ENCODE peak calls at places on chromosomes 4 and X, in five cellular contexts. K is hepatocyte, M is brain microvascular endothelial cell, V is PC-3, X is psoas muscle. O is an unnamed sample. For H3K27me3, the result is how much of the 10 kb centered on the place peaks cover.

GRCh38 chrX:120604359-120604782 is 470 bp downstream of the MCTS1 start:
- DNase-seq in K (peak), M (peak), V (peak), X (no peak), O (no peak)

GRCh38 chr4:5785806-5786680 is 75.0 kb downstream of the EVC start:
- DNase-seq in K (peak), M (peak), V (peak), X (no peak), O (no peak)

GRCh38 chr4:184574861-184575260 is 74.4 kb downstream of the CASP3 start:
- DNase-seq in K (no peak), M (no peak), V (no peak), X (no peak), O (no peak)

GRCh38 chr4:7109169-7109568 is 41.3 kb upstream of the GRPEL1 start:
- DNase-seq in K (no peak), M (no peak), V (no peak), X (no peak), O (no peak)

GRCh38 chr4:36638273-36638811 is 356.9 kb downstream of the DTHD1 start:
- DNase-seq in K (no peak), M (no peak), V (no peak), X (no peak), O (no peak)

GRCh38 chrX:1581132-1581531 is 10.3 kb upstream of the AKAP17A start:
- DNase-seq in K (no peak), M (peak), V (peak), X (no peak), O (no peak)

GRCh38 chrX:353566-354535 is 32.9 kb downstream of the PPP2R3B start:
- DNase-seq in K (no peak), M (no peak), V (no peak), X (peak), O (no peak)

GRCh38 chr4:133316874-133317273 is 167.8 kb downstream of the PCDH10 start:
- DNase-seq in K (no peak), M (no peak), V (no peak), X (no peak), O (no peak)

GRCh38 chrX:65781845-65782244 is 114.4 kb downstream of the MSN start:
- DNase-seq in K (no peak), M (no peak), V (no peak), X (no peak), O (no peak)

GRCh38 chrX:88982183-88982582 is 235.2 kb downstream of the CPXCR1 start:
- DNase-seq in K (no peak), M (no peak), V (no peak), X (peak), O (peak)

GRCh38 chr4:42588909-42589308 is 68.0 kb downstream of the ATP8A1 start:
- DNase-seq in K (no peak), M (no peak), V (no peak), X (no peak), O (no peak)

GRCh38 chrX:31168596-31168995 is 96.8 kb upstream of the FTHL17 start:
- DNase-seq in K (no peak), M (no peak), V (no peak), X (no peak), O (no peak)

GRCh38 chr4:170248576-170248975 is 158.8 kb upstream of the AADAT start:
- DNase-seq in K (no peak), M (no peak), V (peak), X (no peak), O (no peak)

GRCh38 chr4:74104145-74104544 is 5.2 kb upstream of the CXCL2 start:
- DNase-seq in K (peak), M (no peak), V (no peak), X (no peak), O (no peak)

GRCh38 chrX:131724292-131724691 is 180.4 kb downstream of the OR13H1 start:
- DNase-seq in K (no peak), M (no peak), V (no peak), X (no peak), O (no peak)

GRCh38 chr4:187887886-187888285 is 107.7 kb upstream of the ZFP42 start:
- DNase-seq in K (no peak), M (no peak), V (no peak), X (no peak), O (no peak)

GRCh38 chr4:41428941-41429669 is 108.9 kb upstream of the LIMCH1 start:
- DNase-seq in K (no peak), M (no peak), V (no peak), X (no peak), O (no peak)

GRCh38 chr4:101028886-101029285 is 318.4 kb downstream of the PPP3CA start:
- DNase-seq in K (no peak), M (no peak), V (no peak), X (no peak), O (no peak)

GRCh38 chr4:122796801-122797404 is 29.7 kb upstream of the FGF2 start:
- DNase-seq in K (no peak), M (no peak), V (no peak), X (no peak), O (no peak)

GRCh38 chrX:44953734-44954502 is 80.9 kb downstream of the KDM6A start:
- DNase-seq in K (no peak), M (no peak), V (peak), X (no peak), O (no peak)

GRCh38 chrX:108412783-108413182 is 25.4 kb downstream of the COL4A6 start:
- DNase-seq in K (no peak), M (no peak), V (peak), X (no peak), O (no peak)

GRCh38 chr4:2962614-2963184 is 507 bp downstream of the NOP14 start:
- DNase-seq in K (peak), M (peak), V (peak), X (no peak), O (no peak)

GRCh38 chrX:13533726-13534125 is 35.7 kb upstream of the EGFL6 start:
- DNase-seq in K (no peak), M (no peak), V (peak), X (no peak), O (no peak)

GRCh38 chr4:80049402-80049801 is 23.6 kb downstream of the ANTXR2 start:
- DNase-seq in K (no peak), M (no peak), V (no peak), X (no peak), O (no peak)

GRCh38 chr4:3010998-3011397 is 47.6 kb downstream of the GRK4 start:
- DNase-seq in K (no peak), M (no peak), V (peak), X (no peak), O (no peak)

GRCh38 chrX:42119076-42119475 is 195.7 kb upstream of the CASK start:
- DNase-seq in K (peak), M (peak), V (peak), X (no peak), O (no peak)

GRCh38 chr4:126338572-126338971 is 1023.8 kb downstream of the FAT4 start:
- DNase-seq in K (no peak), M (no peak), V (no peak), X (no peak), O (no peak)

GRCh38 chr4:17124767-17125166 is 226.3 kb upstream of the LDB2 start:
- DNase-seq in K (no peak), M (no peak), V (peak), X (no peak), O (no peak)
- TF ChIP-seq CTCF in K (no peak), M (peak), V (peak), X (no peak), O (no peak)

GRCh38 chrX:51852621-51853020 is 40.8 kb upstream of the MAGED1 start:
- DNase-seq in K (no peak), M (no peak), V (no peak), X (no peak), O (no peak)
- H3K27me3 ChIP-seq in K (under half), M (under half), V (under half), X (under half), O (under half)

GRCh38 chrX:37060999-37061398 is 52.8 kb downstream of the FAM47C start:
- DNase-seq in K (peak), M (peak), V (peak), X (no peak), O (no peak)
- TF ChIP-seq CTCF in K (peak), M (peak), V (peak), X (peak), O (peak)

GRCh38 chrX:135309430-135309923 is at the start of gene ETDC:
- DNase-seq in K (no peak), M (no peak), V (no peak), X (no peak), O (no peak)

GRCh38 chrX:135304741-135305140 is 4.5 kb upstream of the ETDC start:
- DNase-seq in K (no peak), M (no peak), V (no peak), X (no peak), O (no peak)

DNA sequence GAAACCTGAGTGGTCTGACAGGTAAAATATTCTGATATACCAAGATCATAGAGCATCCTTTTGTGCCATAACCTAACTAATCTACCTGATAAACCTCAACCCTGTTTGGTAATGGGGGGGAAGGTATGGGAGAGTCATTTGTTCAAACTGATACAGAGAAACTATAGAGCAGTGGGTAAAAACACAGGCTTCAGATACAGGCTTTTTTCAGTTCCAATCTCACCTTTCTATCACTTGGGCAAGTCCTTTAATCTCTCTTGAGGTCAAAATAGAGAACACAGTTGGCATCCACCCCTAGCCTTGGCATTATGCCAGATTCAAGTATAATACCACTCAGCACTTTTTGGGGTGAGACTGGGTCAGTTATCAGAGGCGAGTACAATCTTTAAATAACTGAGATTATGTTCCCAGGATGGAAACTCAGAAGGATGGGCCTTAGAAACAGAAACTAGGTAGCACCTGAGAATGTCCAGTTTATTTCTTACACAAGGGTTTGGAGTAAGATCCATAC is 880 bp upstream of the ETDC start:
- DNase-seq in K (no peak), M (no peak), V (no peak), X (no peak), O (no peak)
- H3K27me3 ChIP-seq in K (under half), M (under half), V (under half), X (under half), O (under half)

DNA sequence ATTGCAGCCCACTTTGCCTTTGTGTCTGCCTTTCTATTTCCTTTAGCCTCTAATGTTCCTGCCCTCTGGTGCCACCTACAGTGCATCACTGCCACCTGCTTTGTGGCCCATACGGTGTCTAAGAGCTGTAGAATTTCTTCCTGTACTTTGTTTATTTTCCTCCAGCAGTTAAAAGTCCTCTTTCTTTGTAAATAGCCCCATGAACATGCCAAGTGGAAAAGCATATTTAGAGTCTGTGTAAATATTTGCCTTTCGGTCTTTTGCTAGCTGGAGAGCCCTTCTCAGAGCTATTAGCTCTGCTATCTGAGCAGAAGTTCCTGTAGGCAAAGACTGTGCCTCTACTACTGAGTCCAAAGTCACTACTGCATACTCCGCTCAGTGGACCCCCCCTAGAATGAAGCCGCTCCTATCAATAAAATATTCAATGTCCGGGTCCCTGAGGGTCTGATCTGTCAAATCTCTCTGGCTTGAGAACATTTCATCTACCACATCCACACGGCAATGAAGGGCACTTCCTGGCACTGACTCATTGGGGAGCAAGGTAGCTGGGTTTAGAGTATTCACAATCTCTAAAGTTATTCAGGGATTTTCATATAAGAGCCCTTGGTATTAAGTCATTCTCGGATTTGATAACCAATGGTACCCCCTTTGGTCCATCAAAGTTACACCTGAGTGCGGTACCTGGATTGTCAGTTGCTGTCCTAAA is 36.3 kb downstream of the SULT1E1 start:
- DNase-seq in K (peak), M (peak), V (peak), X (no peak), O (no peak)
- TF ChIP-seq CTCF in K (peak), M (peak), V (peak), X (no peak), O (peak)

GRCh38 chrX:115177941-115178340 is 11.3 kb upstream of the RBMXL3 start:
- DNase-seq in K (peak), M (no peak), V (no peak), X (no peak), O (no peak)

GRCh38 chrX:115173181-115173580 is 16.0 kb upstream of the RBMXL3 start:
- DNase-seq in K (no peak), M (no peak), V (no peak), X (no peak), O (no peak)

GRCh38 chrX:115183980-115184379 is 5.2 kb upstream of the RBMXL3 start:
- DNase-seq in K (no peak), M (no peak), V (peak), X (no peak), O (no peak)

GRCh38 chrX:115174548-115174947 is 14.7 kb upstream of the RBMXL3 start:
- DNase-seq in K (no peak), M (no peak), V (no peak), X (no peak), O (no peak)

GRCh38 chrX:115178473-115178872 is 10.7 kb upstream of the RBMXL3 start:
- DNase-seq in K (no peak), M (no peak), V (no peak), X (no peak), O (no peak)
- H3K27me3 ChIP-seq in K (under half), M (under half), V (under half), X (under half), O (under half)

GRCh38 chr4:158581161-158581560 is 59.5 kb downstream of the RXFP1 start:
- DNase-seq in K (no peak), M (peak), V (no peak), X (no peak), O (no peak)

GRCh38 chr4:158580064-158580463 is 58.4 kb downstream of the RXFP1 start:
- DNase-seq in K (no peak), M (no peak), V (no peak), X (no peak), O (no peak)

GRCh38 chr4:158572608-158573007 is 50.9 kb downstream of the RXFP1 start:
- DNase-seq in K (no peak), M (no peak), V (no peak), X (no peak), O (no peak)

GRCh38 chr4:158578476-158578875 is 56.8 kb downstream of the RXFP1 start:
- DNase-seq in K (peak), M (peak), V (peak), X (no peak), O (no peak)
- TF ChIP-seq CTCF in K (peak), M (peak), V (peak), X (no peak), O (no peak)

DNA sequence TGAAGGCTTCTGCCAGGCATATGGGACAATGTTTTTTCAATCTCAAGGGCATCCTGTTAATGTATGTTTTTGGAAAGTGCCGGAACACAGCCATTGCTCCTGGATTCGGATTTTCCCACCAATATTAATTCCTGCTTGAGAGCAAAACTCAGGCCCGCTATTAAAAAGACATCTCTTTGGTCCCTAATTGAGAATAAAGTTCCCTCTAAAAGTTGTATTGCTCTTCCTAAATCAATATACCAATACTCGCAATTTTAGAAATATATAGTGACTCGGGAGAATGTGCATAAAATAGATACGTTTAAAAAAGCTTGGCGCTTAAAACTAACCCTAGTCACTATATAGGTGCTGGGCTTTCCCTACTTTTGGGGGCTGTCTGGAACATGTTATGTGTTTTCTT is 15.5 kb upstream of the PITX2 start:
- DNase-seq in K (no peak), M (no peak), V (no peak), X (no peak), O (no peak)
- H3K27me3 ChIP-seq in K (half or more), M (half or more), V (half or more), X (under half), O (half or more)

O was measured in left lung.